ENCODE peak calls at places on chromosomes 12 and 14, in ten cellular contexts. W is PC-3, A is fibroblast of lung, I is neural progenitor cell, E is GM23248, K is endothelial cell of umbilical vein, Y is HCT116, F is K562, L is HepG2, Z is MM.1S. R is an unnamed sample.

GRCh38 chr12:26238341-26239126 is 43.2 kb downstream of the SSPN start:
- DNase-seq in L (no peak), W (peak; percentile 19), E (peak; percentile 10), Z (no peak), K (no peak), I (no peak), F (no peak), Y (no peak), A (no peak), R (no peak)

GRCh38 chr12:12902036-12902435 is 10.7 kb downstream of the GPRC5A start:
- DNase-seq in L (no peak), K (peak; percentile 40), E (peak; percentile 70), A (peak; percentile 60), I (no peak), Z (no peak), F (no peak), W (peak; percentile 57), Y (no peak), R (peak; percentile 61)

GRCh38 chr12:131287015-131287937 is 333.6 kb downstream of the ADGRD1 start:
- DNase-seq in W (no peak), E (no peak), A (no peak), K (no peak), L (no peak), Z (no peak), F (no peak), Y (no peak), I (no peak), R (no peak)

GRCh38 chr14:93619176-93619793 is 169.0 kb downstream of the PRIMA1 start:
- DNase-seq in Y (peak; percentile 48), I (peak; percentile 71), E (peak; percentile 69), A (peak; percentile 58), W (peak; percentile 68), Z (peak; percentile 33), K (peak; percentile 43), F (peak; percentile 21), L (peak; percentile 47), R (peak; percentile 14)

GRCh38 chr12:121980211-121980891 is 41.3 kb upstream of the BCL7A start:
- DNase-seq in W (no peak), I (no peak), A (no peak), K (no peak), L (no peak), Y (no peak), Z (no peak), E (peak; percentile 23), F (no peak), R (no peak)

GRCh38 chr14:102819176-102819628 is 42.0 kb downstream of the TRAF3 start:
- DNase-seq in Z (peak; percentile 64), I (no peak), F (no peak), A (no peak), E (no peak), W (no peak), K (no peak), L (peak; percentile 77), Y (no peak), R (peak; percentile 81)

GRCh38 chr12:92356405-92356804 is 210.8 kb upstream of the BTG1 start:
- DNase-seq in K (no peak), L (no peak), A (no peak), F (no peak), E (peak; percentile 25), Y (no peak), Z (no peak), I (no peak), W (no peak), R (peak; percentile 35)

GRCh38 chr14:54697806-54698205 is 130.9 kb downstream of the SAMD4A start:
- DNase-seq in I (no peak), Y (no peak), E (no peak), Z (no peak), A (no peak), L (no peak), F (no peak), W (peak; percentile 83), K (no peak), R (peak; percentile 42)

GRCh38 chr14:71960620-71961353 is 28.6 kb downstream of the RGS6 start:
- DNase-seq in I (no peak), Y (no peak), Z (no peak), F (no peak), E (no peak), A (no peak), W (no peak), L (no peak), K (no peak), R (no peak)

GRCh38 chr14:71956920-71957563 is 24.8 kb downstream of the RGS6 start:
- DNase-seq in L (no peak), A (no peak), Y (no peak), F (no peak), W (no peak), K (no peak), Z (no peak), E (no peak), I (no peak), R (no peak)

GRCh38 chr14:71961972-71962371 is 29.7 kb downstream of the RGS6 start:
- DNase-seq in F (no peak), Z (peak; percentile 6), I (no peak), K (no peak), W (no peak), L (no peak), Y (no peak), E (no peak), A (no peak), R (no peak)

DNA sequence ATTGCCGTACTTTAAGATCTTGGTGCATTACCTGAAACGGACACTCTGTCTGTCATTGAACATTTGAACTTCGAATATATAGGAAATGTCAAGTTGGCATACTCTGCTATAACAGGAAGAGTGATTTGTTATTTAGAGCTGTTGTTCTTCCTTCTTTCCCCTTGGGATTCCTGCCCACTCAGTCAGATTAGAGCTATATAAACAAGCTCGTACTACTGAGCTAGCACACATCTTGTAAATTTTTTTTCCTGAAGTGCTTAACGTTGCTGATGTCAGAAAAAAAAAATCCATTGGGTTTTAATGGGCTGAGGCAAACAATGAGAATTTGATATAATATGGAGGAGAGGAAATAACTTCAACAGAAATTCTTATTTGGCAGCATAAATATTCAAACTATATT is 26.8 kb downstream of the RGS6 start:
- DNase-seq in L (no peak), W (no peak), I (no peak), E (no peak), Y (no peak), Z (no peak), K (no peak), A (no peak), F (no peak), R (no peak)
- H3K9ac ChIP-seq in L (no peak overlapping the region), W (no peak overlapping the region), I (no peak overlapping the region), E (no peak overlapping the region), Y (no peak overlapping the region), Z (no peak overlapping the region), K (no peak overlapping the region), A (no peak overlapping the region), F (no peak overlapping the region), R (no peak overlapping the region)

DNA sequence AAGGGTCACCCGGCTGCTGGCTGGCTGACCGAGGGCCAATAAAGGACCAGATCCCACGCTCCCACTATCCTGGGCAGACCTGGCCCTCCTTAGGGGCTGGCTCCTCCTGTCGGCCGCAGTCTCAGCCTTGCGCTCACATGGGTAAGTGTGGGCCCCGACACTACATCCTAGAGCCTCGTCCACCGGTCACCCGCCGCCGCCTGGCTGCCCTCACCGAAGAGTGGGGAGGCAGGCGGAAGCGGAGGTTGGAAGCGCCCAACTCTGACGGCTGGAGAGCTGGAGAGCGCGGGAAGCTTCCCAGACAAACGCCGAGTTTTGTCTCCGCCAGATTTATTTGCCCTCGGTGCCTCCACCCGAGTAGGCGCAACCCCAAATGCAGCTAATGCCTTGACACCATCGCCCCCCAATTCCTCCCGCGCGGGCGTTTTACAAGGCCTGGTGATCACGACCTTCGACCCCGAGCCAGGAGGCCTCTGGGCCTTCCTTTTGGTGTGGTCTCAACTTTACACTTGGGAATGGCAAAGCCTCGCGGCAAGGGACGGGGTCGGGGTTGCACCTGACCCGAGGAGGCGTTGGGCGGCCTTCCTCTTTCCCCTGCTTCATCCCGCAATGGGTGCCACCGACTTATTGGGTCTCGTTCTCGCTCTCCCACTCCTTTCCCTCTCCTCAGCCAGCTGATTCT is 78.5 kb upstream of the ANO4 start:
- DNase-seq in Y (no peak), F (no peak), Z (no peak), K (no peak), L (no peak), W (no peak), I (peak; percentile 23), A (no peak), E (no peak), R (no peak)
- TF ChIP-seq EZH2 in Y (no peak), F (no peak), Z (no peak), K (no peak), L (no peak), W (no peak), I (no peak), A (no peak), E (no peak), R (no peak)

GRCh38 chr14:25113394-25113793 is 63.4 kb upstream of the STXBP6 start:
- DNase-seq in Y (no peak), Z (no peak), W (no peak), L (no peak), F (no peak), E (no peak), I (no peak), A (no peak), K (no peak), R (no peak)

GRCh38 chr14:25108959-25109358 is 59.0 kb upstream of the STXBP6 start:
- DNase-seq in A (no peak), Z (no peak), E (no peak), L (peak; percentile 32), K (no peak), F (no peak), Y (no peak), W (no peak), I (no peak), R (peak; percentile 37)

GRCh38 chr14:25111061-25111601 is 61.2 kb upstream of the STXBP6 start:
- DNase-seq in E (peak; percentile 98), Y (no peak), L (peak; percentile 56), I (no peak), A (peak; percentile 75), F (no peak), W (no peak), K (no peak), Z (no peak), R (peak; percentile 89)

DNA sequence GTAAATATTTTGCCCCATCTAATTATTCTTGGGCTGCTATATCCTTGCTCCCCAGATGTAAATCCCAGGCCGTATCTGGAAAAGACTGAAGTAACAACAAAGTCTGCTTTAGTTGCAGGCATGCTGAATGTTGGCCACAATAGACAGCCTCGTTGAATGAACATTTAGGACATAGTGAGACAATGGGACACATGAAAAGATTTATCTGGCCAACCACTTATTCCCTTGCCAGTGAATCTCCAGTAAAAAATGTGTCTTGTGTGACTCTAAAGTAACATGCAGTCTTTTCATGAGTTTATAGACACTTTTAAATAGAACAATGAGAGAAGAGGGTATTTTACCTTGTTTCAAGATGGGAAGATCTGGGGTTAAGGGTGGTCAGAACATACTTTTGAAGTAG is 60.2 kb upstream of the STXBP6 start:
- DNase-seq in L (no peak), K (no peak), F (no peak), A (no peak), E (peak; percentile 60), Z (no peak), W (no peak), I (no peak), Y (no peak), R (no peak)
- H3K9ac ChIP-seq in L (no peak overlapping the region), K (no peak overlapping the region), F (no peak overlapping the region), A (no peak overlapping the region), E (peak overlapping the region; percentile 80), Z (no peak overlapping the region), W (no peak overlapping the region), I (no peak overlapping the region), Y (no peak overlapping the region), R (no peak overlapping the region)

DNA sequence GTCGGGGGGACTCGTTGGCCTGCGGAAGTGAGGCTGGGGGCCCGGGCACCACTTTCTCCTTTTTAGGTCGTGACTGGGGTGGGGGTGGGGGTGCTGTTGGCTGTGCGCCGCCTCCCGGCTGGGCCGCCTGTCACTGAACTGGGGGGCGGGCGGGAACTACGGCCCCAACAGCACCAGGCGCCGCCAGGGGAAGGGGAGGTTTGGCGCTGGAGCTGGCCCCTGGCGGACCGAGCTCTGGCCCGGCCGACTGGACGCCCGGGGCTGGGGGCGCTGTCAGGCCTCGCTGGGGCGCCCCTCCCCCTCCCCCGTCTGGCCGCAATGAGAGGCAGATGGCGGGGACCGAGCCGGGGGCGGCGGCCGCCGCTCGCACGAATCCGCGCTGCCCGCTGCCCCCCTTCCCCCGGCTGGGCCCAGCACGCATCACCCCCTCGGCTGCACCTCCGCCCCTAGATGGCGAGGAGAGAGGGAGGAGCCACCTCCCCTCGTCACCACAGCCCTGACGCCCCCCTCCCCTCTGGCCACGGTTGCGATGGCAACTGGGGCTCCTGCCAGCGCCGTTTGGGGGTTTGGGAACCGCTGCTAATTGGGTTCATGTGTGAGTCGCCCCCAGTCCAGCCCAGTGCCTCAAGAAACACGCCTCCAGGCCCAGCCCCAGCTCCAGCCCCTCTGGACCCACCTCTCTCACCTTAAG is 723 bp downstream of the NFATC4 start:
- DNase-seq in Y (no peak), I (peak; percentile 91), F (peak; percentile 72), W (no peak), E (peak; percentile 90), A (peak; percentile 69), L (no peak), Z (no peak), K (peak; percentile 48), R (no peak)
- TF ChIP-seq EZH2 in Y (no peak), I (no peak), F (no peak), W (no peak), E (no peak), A (no peak), L (no peak), Z (no peak), K (no peak), R (no peak)

R was measured in mammary epithelial cell.